ENCODE peak calls at places on chromosomes 13 and 19, in ten cellular contexts. F is NCI-H2081; T is mesenchymal stem cell; C is osteocyte; X is NCI-H1436; M is ACHN; W is tibial nerve; U is H9; D is fibroblast of lung; L is stimulated activated CD4-positive, alpha-beta T cell treated with anti-CD3 and anti-CD28 coated beads, Interleukin-1b, Interleukin-23, amount 100 ng/mL, for 1 hour. Y is an unnamed sample.

GRCh38 chr13:27053902-27054595 is 117.6 kb downstream of the USP12 start:
- DNase-seq in F (no peak), T (peak), C (no peak), X (no peak), M (peak), W (no peak), U (no peak), D (peak), L (no peak), Y (peak)

GRCh38 chr19:18091217-18091608 is 4.5 kb upstream of the IL12RB1 start:
- DNase-seq in F (no peak), T (no peak), C (no peak), X (no peak), M (no peak), W (peak), U (no peak), D (no peak), L (peak), Y (no peak)

GRCh38 chr19:6020166-6020967 is 42.4 kb upstream of the RANBP3 start:
- DNase-seq in F (peak), T (peak), C (no peak), X (no peak), M (no peak), W (no peak), U (no peak), D (no peak), L (no peak), Y (peak)

GRCh38 chr13:44271031-44271433 is 102.6 kb upstream of the SERP2 start:
- DNase-seq in F (no peak), T (peak), C (no peak), X (no peak), M (no peak), W (peak), U (no peak), D (peak), L (no peak), Y (peak)

GRCh38 chr19:3343619-3344502 is 22.5 kb upstream of the NFIC start:
- DNase-seq in F (no peak), T (peak), C (no peak), X (peak), M (peak), W (peak), U (peak), D (peak), L (no peak), Y (peak)

GRCh38 chr13:100244431-100244830 is 155.5 kb downstream of the PCCA start:
- DNase-seq in F (no peak), T (no peak), C (no peak), X (no peak), M (no peak), W (no peak), U (no peak), D (no peak), L (no peak), Y (no peak)

GRCh38 chr19:8501547-8501946 is 893 bp downstream of the PRAM1 start:
- DNase-seq in F (no peak), T (no peak), C (no peak), X (no peak), M (no peak), W (no peak), U (no peak), D (no peak), L (no peak), Y (no peak)

GRCh38 chr13:45416521-45417125 is 1.6 kb downstream of the SLC25A30 start:
- DNase-seq in F (peak), T (peak), C (no peak), X (peak), M (no peak), W (no peak), U (no peak), D (no peak), L (no peak), Y (no peak)

GRCh38 chr13:111589321-111589720 is 268.9 kb downstream of the TEX29 start:
- DNase-seq in F (no peak), T (no peak), C (no peak), X (no peak), M (no peak), W (no peak), U (peak), D (no peak), L (no peak), Y (no peak)

GRCh38 chr13:27522847-27523246 is 72.5 kb upstream of the MTIF3 start:
- DNase-seq in F (no peak), T (no peak), C (no peak), X (no peak), M (no peak), W (no peak), U (no peak), D (no peak), L (no peak), Y (no peak)

GRCh38 chr13:75153834-75154233 is 328.1 kb downstream of the TBC1D4 start:
- DNase-seq in F (no peak), T (peak), C (no peak), X (no peak), M (no peak), W (no peak), U (no peak), D (peak), L (no peak), Y (no peak)

GRCh38 chr13:46172531-46172991 is 9.4 kb downstream of the LCP1 start:
- DNase-seq in F (no peak), T (no peak), C (no peak), X (no peak), M (no peak), W (no peak), U (no peak), D (no peak), L (no peak), Y (no peak)

GRCh38 chr13:92574499-92574898 is 652.1 kb upstream of the GPC6 start:
- DNase-seq in F (no peak), T (no peak), C (no peak), X (no peak), M (no peak), W (no peak), U (no peak), D (no peak), L (no peak), Y (peak)

GRCh38 chr19:12952488-12953455 is 4.3 kb downstream of the GADD45GIP1 start:
- DNase-seq in F (peak), T (no peak), C (no peak), X (no peak), M (peak), W (no peak), U (no peak), D (peak), L (no peak), Y (peak)

GRCh38 chr19:11662278-11662677 is 65.0 kb downstream of the ZNF627 start:
- DNase-seq in F (no peak), T (no peak), C (no peak), X (no peak), M (no peak), W (no peak), U (no peak), D (no peak), L (no peak), Y (no peak)

Y was measured in epithelial cell of esophagus.